ENCODE peak calls at places on chromosome 17, in six cellular contexts. F is stimulated activated naive CD8-positive, alpha-beta T cell treated with anti-CD3 and anti-CD28 coated beads, Interleukin-15, Interleukin-2, amounts not matched to agents 100 U/mL and 50 U/mL, for 24 hours; D is stimulated activated CD4-positive, alpha-beta T cell treated with anti-CD3 and anti-CD28 coated beads, Interleukin-1b, Interleukin-23, amount 100 ng/mL, for 1 hour; X is HCEC 1CT; Z is GM23338; G is HTR-8/SVneo. O is an unnamed sample.

GRCh38 chr17:74176546-74177001 is 26.9 kb upstream of the RPL38 start:
- DNase-seq in Z (peak), D (no peak), X (peak), F (peak), G (peak), O (peak)

GRCh38 chr17:38451030-38451839 is 23.0 kb downstream of the ARHGAP23 start:
- DNase-seq in G (peak), X (peak), D (no peak), F (no peak), Z (peak), O (peak)

GRCh38 chr17:4142107-4142900 is 526 bp downstream of the ZZEF1 start:
- DNase-seq in Z (peak), F (peak), X (no peak), G (peak), D (no peak), O (peak)

GRCh38 chr17:77924757-77925336 is 33.7 kb upstream of the TNRC6C start:
- DNase-seq in F (no peak), G (no peak), D (no peak), X (no peak), Z (peak), O (peak)

GRCh38 chr17:56149266-56150036 is 3.8 kb upstream of the ANKFN1 start:
- DNase-seq in X (peak), D (no peak), G (no peak), F (no peak), Z (no peak), O (no peak)

GRCh38 chr17:13885953-13886889 is 183.1 kb upstream of the COX10 start:
- DNase-seq in Z (no peak), G (no peak), X (peak), D (no peak), F (no peak), O (no peak)

GRCh38 chr17:57966875-57967274 is 11.7 kb upstream of the CUEDC1 start:
- DNase-seq in F (no peak), D (no peak), G (no peak), Z (no peak), X (no peak), O (no peak)

GRCh38 chr17:20999044-20999573 is 43.7 kb downstream of the USP22 start:
- DNase-seq in G (no peak), F (no peak), Z (no peak), D (no peak), X (no peak), O (no peak)

GRCh38 chr17:75679706-75680201 is 12.6 kb downstream of the SAP30BP start:
- DNase-seq in F (no peak), X (no peak), D (no peak), G (peak), Z (no peak), O (peak)

GRCh38 chr17:17062866-17063265 is 20.6 kb downstream of the MPRIP start:
- DNase-seq in X (no peak), G (no peak), Z (no peak), D (no peak), F (no peak), O (no peak)

GRCh38 chr17:43454888-43455287 is 28.9 kb upstream of the DHX8 start:
- DNase-seq in X (no peak), Z (no peak), D (no peak), F (no peak), G (no peak), O (no peak)

GRCh38 chr17:77106874-77107358 is 33.9 kb upstream of the SEC14L1 start:
- DNase-seq in F (peak), Z (peak), G (no peak), D (no peak), X (no peak), O (no peak)

GRCh38 chr17:39913989-39914388 is 4.4 kb downstream of the GSDMB start:
- DNase-seq in F (no peak), G (no peak), X (no peak), Z (no peak), D (no peak), O (no peak)